ENCODE peak calls at places on chromosomes 12 and 14, in ten cellular contexts. X, S, E, B, R, L, T, C, A and K are unnamed samples.

GRCh38 chr12:8860165-8860961 is 37.9 kb downstream of the A2ML1 start:
- DNase-seq in X (no peak), L (peak), C (peak), R (peak), B (peak), E (peak), S (peak), A (peak), T (peak), K (peak)

GRCh38 chr14:67697006-67697405 is 1.4 kb upstream of the RDH11 start:
- DNase-seq in S (no peak), B (no peak), A (no peak), T (no peak), E (no peak), C (no peak), X (no peak), R (no peak), L (no peak), K (no peak)

GRCh38 chr12:32995623-32996022 is 99.0 kb upstream of the PKP2 start:
- DNase-seq in X (no peak), B (no peak), A (no peak), E (no peak), L (no peak), C (no peak), T (no peak), R (no peak), S (no peak), K (no peak)

GRCh38 chr12:96015672-96016071 is 19.5 kb upstream of the HAL start:
- DNase-seq in L (no peak), B (no peak), X (no peak), T (no peak), C (no peak), S (no peak), E (no peak), R (no peak), A (peak), K (no peak)

GRCh38 chr12:23634344-23634743 is 315.1 kb downstream of the SOX5 start:
- DNase-seq in S (no peak), L (no peak), E (no peak), X (no peak), B (no peak), R (no peak), C (no peak), T (no peak), A (no peak), K (no peak)

GRCh38 chr12:15584366-15585041 is 204.7 kb downstream of the EPS8 start:
- DNase-seq in L (peak), X (no peak), C (peak), A (peak), E (no peak), R (no peak), S (peak), T (no peak), B (peak), K (no peak)

GRCh38 chr14:68795602-68796417 is 2.9 kb upstream of the ZFP36L1 start:
- DNase-seq in R (peak), X (peak), C (peak), A (peak), S (peak), B (peak), E (no peak), T (peak), L (peak), K (no peak)

GRCh38 chr14:20630340-20631022 is 11.0 kb downstream of the OR6S1 start:
- DNase-seq in R (no peak), L (peak), A (peak), T (peak), B (no peak), X (no peak), C (peak), E (no peak), S (no peak), K (no peak)

GRCh38 chr14:89598548-89599186 is 181.6 kb upstream of the FOXN3 start:
- DNase-seq in T (no peak), L (no peak), X (no peak), B (no peak), R (no peak), C (no peak), S (peak), E (no peak), A (no peak), K (no peak)

GRCh38 chr14:36289954-36290353 is 30.5 kb downstream of the MBIP start:
- DNase-seq in C (no peak), S (no peak), A (no peak), T (no peak), B (no peak), L (no peak), R (no peak), X (no peak), E (no peak), K (no peak)

GRCh38 chr12:76927170-76927784 is 48.5 kb upstream of the CSRP2 start:
- DNase-seq in C (no peak), B (peak), A (peak), L (no peak), X (no peak), T (no peak), E (no peak), S (peak), R (peak), K (no peak)

GRCh38 chr12:93415723-93416464 is 25.9 kb downstream of the UBE2N start:
- DNase-seq in R (no peak), X (no peak), E (no peak), A (no peak), T (no peak), B (no peak), C (no peak), L (no peak), S (no peak), K (no peak)

GRCh38 chr14:64442300-64442988 is 22.9 kb upstream of the AKAP5 start:
- DNase-seq in E (no peak), T (no peak), R (no peak), L (no peak), C (no peak), B (no peak), A (no peak), X (no peak), S (no peak), K (no peak)

GRCh38 chr14:94612580-94613554 is 676 bp downstream of the SERPINA3 start:
- DNase-seq in S (no peak), R (no peak), T (no peak), C (no peak), X (no peak), L (no peak), B (no peak), E (no peak), A (no peak), K (no peak)

GRCh38 chr14:69654109-69654508 is 42.7 kb downstream of the SUSD6 start:
- DNase-seq in X (no peak), T (no peak), R (no peak), A (no peak), S (no peak), E (no peak), C (no peak), B (no peak), L (no peak), K (no peak)

GRCh38 chr14:67583711-67584644 is 16.1 kb downstream of the PIGH start:
- DNase-seq in R (no peak), L (no peak), B (peak), X (no peak), S (peak), T (peak), C (peak), E (no peak), A (peak), K (no peak)

GRCh38 chr14:101497910-101498860 is 63.1 kb upstream of the DIO3 start:
- DNase-seq in T (no peak), L (no peak), E (no peak), C (no peak), R (no peak), A (no peak), X (peak), B (no peak), S (no peak), K (no peak)

GRCh38 chr12:3141339-3142321 is 64.5 kb downstream of the TSPAN9 start:
- DNase-seq in S (no peak), B (no peak), E (no peak), A (no peak), L (no peak), C (no peak), X (no peak), R (no peak), T (no peak), K (no peak)

GRCh38 chr12:57216014-57216891 is at the start of gene NXPH4:
- DNase-seq in E (no peak), B (peak), C (peak), S (peak), R (peak), L (peak), A (peak), X (no peak), T (no peak), K (no peak)

GRCh38 chr12:28065889-28066630 is 93.5 kb upstream of the PTHLH start:
- DNase-seq in R (no peak), A (no peak), E (no peak), B (no peak), T (no peak), S (no peak), C (no peak), L (no peak), X (no peak), K (no peak)

GRCh38 chr14:58171090-58171489 is 19.1 kb upstream of the ARMH4 start:
- DNase-seq in X (no peak), T (no peak), C (peak), E (peak), R (peak), B (peak), S (no peak), A (peak), L (no peak), K (no peak)

GRCh38 chr14:71932229-71932951 is at the start of gene RGS6:
- DNase-seq in A (peak), E (peak), B (peak), S (no peak), R (peak), T (no peak), C (no peak), X (no peak), L (no peak), K (no peak)

GRCh38 chr14:22978487-22978837 is 3.9 kb downstream of the AJUBA start:
- DNase-seq in C (no peak), L (no peak), E (no peak), A (no peak), B (no peak), T (no peak), S (no peak), X (no peak), R (no peak), K (no peak)

GRCh38 chr12:54277823-54278276 is 2.1 kb downstream of the CBX5 start:
- DNase-seq in T (no peak), B (no peak), E (no peak), S (no peak), C (no peak), A (no peak), R (no peak), X (no peak), L (no peak), K (no peak)

GRCh38 chr14:85233756-85234545 is 296.0 kb upstream of the FLRT2 start:
- DNase-seq in C (no peak), L (no peak), E (no peak), A (no peak), T (no peak), B (no peak), X (no peak), S (no peak), R (no peak), K (no peak)

GRCh38 chr12:98856897-98857540 is 211.9 kb downstream of the APAF1 start:
- DNase-seq in S (no peak), X (no peak), A (no peak), R (no peak), L (no peak), T (no peak), E (no peak), B (no peak), C (no peak), K (no peak)

GRCh38 chr12:132151145-132151765 is 7.0 kb downstream of the NOC4L start:
- DNase-seq in S (no peak), R (no peak), T (no peak), X (peak), A (no peak), B (no peak), C (no peak), E (no peak), L (no peak), K (no peak)

GRCh38 chr14:80310950-80311349 is 99.6 kb upstream of the DIO2 start:
- DNase-seq in C (no peak), S (no peak), L (no peak), A (no peak), B (no peak), T (no peak), X (no peak), E (no peak), R (no peak), K (no peak)

GRCh38 chr12:2266666-2267623 is 214.2 kb downstream of the CACNA1C start:
- DNase-seq in X (no peak), B (no peak), C (no peak), S (no peak), T (no peak), E (no peak), R (no peak), A (no peak), L (no peak), K (no peak)